ENCODE peak calls at places on chromosomes 7 and 10, in nine cellular contexts. One of them, this sample, is unnamed.

GRCh38 chr7:151735854-151736402 is 141.0 kb downstream of the PRKAG2 start:
- DNase-seq in Calu3: no peak
- DNase-seq in stimulated activated CD4-positive, alpha-beta T cell treated with anti-CD3 and anti-CD28 coated beads, Interleukin-2, amount 100 ng/mL, for 24 hours: no peak
- DNase-seq in foreskin fibroblast: no peak
- DNase-seq in HTR-8/SVneo: no peak
- DNase-seq in C1 segment of cervical spinal cord: no peak
- DNase-seq in mesendoderm: peak; percentile 69
- DNase-seq in non-pigmented ciliary epithelial cell: no peak
- DNase-seq in NCI-H1092: peak; percentile 56
- DNase-seq in this sample: no peak

GRCh38 chr10:54368984-54369383 is 432.0 kb downstream of the PCDH15 start:
- DNase-seq in NCI-H1092: no peak
- DNase-seq in HTR-8/SVneo: no peak
- DNase-seq in non-pigmented ciliary epithelial cell: no peak
- DNase-seq in foreskin fibroblast: no peak
- DNase-seq in stimulated activated CD4-positive, alpha-beta T cell treated with anti-CD3 and anti-CD28 coated beads, Interleukin-2, amount 100 ng/mL, for 24 hours: no peak
- DNase-seq in Calu3: no peak
- DNase-seq in mesendoderm: peak; percentile 19
- DNase-seq in C1 segment of cervical spinal cord: no peak
- DNase-seq in this sample: no peak

GRCh38 chr10:2335626-2336025 is 598.3 kb upstream of the ADARB2 start:
- DNase-seq in non-pigmented ciliary epithelial cell: no peak
- DNase-seq in foreskin fibroblast: no peak
- DNase-seq in mesendoderm: no peak
- DNase-seq in C1 segment of cervical spinal cord: no peak
- DNase-seq in Calu3: no peak
- DNase-seq in NCI-H1092: no peak
- DNase-seq in HTR-8/SVneo: no peak
- DNase-seq in stimulated activated CD4-positive, alpha-beta T cell treated with anti-CD3 and anti-CD28 coated beads, Interleukin-2, amount 100 ng/mL, for 24 hours: no peak
- DNase-seq in this sample: no peak

GRCh38 chr10:75771606-75772005 is 340.2 kb downstream of the LRMDA start:
- DNase-seq in mesendoderm: no peak
- DNase-seq in foreskin fibroblast: no peak
- DNase-seq in Calu3: peak; percentile 24
- DNase-seq in HTR-8/SVneo: no peak
- DNase-seq in stimulated activated CD4-positive, alpha-beta T cell treated with anti-CD3 and anti-CD28 coated beads, Interleukin-2, amount 100 ng/mL, for 24 hours: no peak
- DNase-seq in non-pigmented ciliary epithelial cell: no peak
- DNase-seq in NCI-H1092: no peak
- DNase-seq in C1 segment of cervical spinal cord: no peak
- DNase-seq in this sample: no peak

GRCh38 chr10:125014984-125015944 is 73.3 kb downstream of the ZRANB1 start:
- DNase-seq in non-pigmented ciliary epithelial cell: no peak
- DNase-seq in HTR-8/SVneo: no peak
- DNase-seq in foreskin fibroblast: peak; percentile 63
- DNase-seq in stimulated activated CD4-positive, alpha-beta T cell treated with anti-CD3 and anti-CD28 coated beads, Interleukin-2, amount 100 ng/mL, for 24 hours: no peak
- DNase-seq in Calu3: no peak
- DNase-seq in NCI-H1092: no peak
- DNase-seq in C1 segment of cervical spinal cord: no peak
- DNase-seq in mesendoderm: no peak
- DNase-seq in this sample: no peak

GRCh38 chr7:69591805-69592204 is 6.5 kb upstream of the AUTS2 start:
- DNase-seq in stimulated activated CD4-positive, alpha-beta T cell treated with anti-CD3 and anti-CD28 coated beads, Interleukin-2, amount 100 ng/mL, for 24 hours: no peak
- DNase-seq in foreskin fibroblast: no peak
- DNase-seq in mesendoderm: no peak
- DNase-seq in non-pigmented ciliary epithelial cell: no peak
- DNase-seq in C1 segment of cervical spinal cord: no peak
- DNase-seq in Calu3: no peak
- DNase-seq in NCI-H1092: no peak
- DNase-seq in HTR-8/SVneo: no peak
- DNase-seq in this sample: no peak

GRCh38 chr10:46787321-46787615 is 124.0 kb upstream of the PTPN20 start:
- DNase-seq in stimulated activated CD4-positive, alpha-beta T cell treated with anti-CD3 and anti-CD28 coated beads, Interleukin-2, amount 100 ng/mL, for 24 hours: peak; percentile 17
- DNase-seq in HTR-8/SVneo: no peak
- DNase-seq in non-pigmented ciliary epithelial cell: no peak
- DNase-seq in Calu3: peak; percentile 57
- DNase-seq in NCI-H1092: no peak
- DNase-seq in foreskin fibroblast: peak; percentile 71
- DNase-seq in mesendoderm: peak; percentile 5
- DNase-seq in C1 segment of cervical spinal cord: no peak
- DNase-seq in this sample: peak; percentile 55

GRCh38 chr7:158395780-158396214 is 191.8 kb downstream of the PTPRN2 start:
- DNase-seq in NCI-H1092: no peak
- DNase-seq in non-pigmented ciliary epithelial cell: no peak
- DNase-seq in foreskin fibroblast: no peak
- DNase-seq in stimulated activated CD4-positive, alpha-beta T cell treated with anti-CD3 and anti-CD28 coated beads, Interleukin-2, amount 100 ng/mL, for 24 hours: no peak
- DNase-seq in Calu3: peak; percentile 30
- DNase-seq in HTR-8/SVneo: no peak
- DNase-seq in C1 segment of cervical spinal cord: no peak
- DNase-seq in mesendoderm: peak; percentile 31
- DNase-seq in this sample: peak; percentile 6

GRCh38 chr7:127881564-127881963 is 149.7 kb downstream of the LRRC4 start:
- DNase-seq in NCI-H1092: no peak
- DNase-seq in mesendoderm: no peak
- DNase-seq in HTR-8/SVneo: no peak
- DNase-seq in Calu3: no peak
- DNase-seq in non-pigmented ciliary epithelial cell: no peak
- DNase-seq in C1 segment of cervical spinal cord: no peak
- DNase-seq in foreskin fibroblast: no peak
- DNase-seq in stimulated activated CD4-positive, alpha-beta T cell treated with anti-CD3 and anti-CD28 coated beads, Interleukin-2, amount 100 ng/mL, for 24 hours: no peak
- DNase-seq in this sample: no peak

GRCh38 chr10:100878291-100878910 is 34.4 kb upstream of the SLF2 start:
- DNase-seq in C1 segment of cervical spinal cord: peak; percentile 7
- DNase-seq in mesendoderm: peak; percentile 86
- DNase-seq in stimulated activated CD4-positive, alpha-beta T cell treated with anti-CD3 and anti-CD28 coated beads, Interleukin-2, amount 100 ng/mL, for 24 hours: peak; percentile 44
- DNase-seq in non-pigmented ciliary epithelial cell: peak; percentile 49
- DNase-seq in foreskin fibroblast: peak; percentile 87
- DNase-seq in Calu3: peak; percentile 41
- DNase-seq in NCI-H1092: peak; percentile 27
- DNase-seq in HTR-8/SVneo: peak; percentile 83
- DNase-seq in this sample: peak; percentile 73

GRCh38 chr7:134298902-134299683 is 17.6 kb downstream of the SLC35B4 start:
- DNase-seq in mesendoderm: no peak
- DNase-seq in C1 segment of cervical spinal cord: peak; percentile 20
- DNase-seq in Calu3: no peak
- DNase-seq in non-pigmented ciliary epithelial cell: no peak
- DNase-seq in HTR-8/SVneo: no peak
- DNase-seq in NCI-H1092: peak; percentile 78
- DNase-seq in foreskin fibroblast: peak; percentile 45
- DNase-seq in stimulated activated CD4-positive, alpha-beta T cell treated with anti-CD3 and anti-CD28 coated beads, Interleukin-2, amount 100 ng/mL, for 24 hours: no peak
- DNase-seq in this sample: peak; percentile 30

GRCh38 chr7:8113184-8113583 is 144.6 kb downstream of the GLCCI1 start:
- DNase-seq in mesendoderm: no peak
- DNase-seq in C1 segment of cervical spinal cord: no peak
- DNase-seq in stimulated activated CD4-positive, alpha-beta T cell treated with anti-CD3 and anti-CD28 coated beads, Interleukin-2, amount 100 ng/mL, for 24 hours: no peak
- DNase-seq in foreskin fibroblast: no peak
- DNase-seq in NCI-H1092: no peak
- DNase-seq in HTR-8/SVneo: no peak
- DNase-seq in non-pigmented ciliary epithelial cell: no peak
- DNase-seq in Calu3: no peak
- DNase-seq in this sample: no peak

GRCh38 chr7:100878013-100878412 is 3.1 kb downstream of the SRRT start:
- DNase-seq in mesendoderm: no peak
- DNase-seq in HTR-8/SVneo: no peak
- DNase-seq in stimulated activated CD4-positive, alpha-beta T cell treated with anti-CD3 and anti-CD28 coated beads, Interleukin-2, amount 100 ng/mL, for 24 hours: no peak
- DNase-seq in Calu3: no peak
- DNase-seq in C1 segment of cervical spinal cord: no peak
- DNase-seq in NCI-H1092: no peak
- DNase-seq in foreskin fibroblast: no peak
- DNase-seq in non-pigmented ciliary epithelial cell: no peak
- DNase-seq in this sample: no peak